ENCODE peak calls at places on chromosome 12, in five cellular contexts. One of them, this sample, is unnamed.

GRCh38 chr12:3185260-3185870 is 108.2 kb downstream of the TSPAN9 start:
- DNase-seq in pulmonary artery endothelial cell: no peak
- DNase-seq in NCI-H1694 treated with DMSO at 0.1 percent for 48 hours: no peak
- DNase-seq in stimulated activated CD4-positive, alpha-beta T cell treated with anti-CD3 and anti-CD28 coated beads, TNF-alpha, amount 100 ng/mL, for 4 hours: no peak
- DNase-seq in EL: no peak
- DNase-seq in this sample: no peak

GRCh38 chr12:11711675-11712327 is 62.3 kb downstream of the ETV6 start:
- DNase-seq in pulmonary artery endothelial cell: no peak
- DNase-seq in NCI-H1694 treated with DMSO at 0.1 percent for 48 hours: no peak
- DNase-seq in stimulated activated CD4-positive, alpha-beta T cell treated with anti-CD3 and anti-CD28 coated beads, TNF-alpha, amount 100 ng/mL, for 4 hours: no peak
- DNase-seq in EL: peak; percentile 15
- DNase-seq in this sample: no peak

GRCh38 chr12:64681200-64682052 is 71.1 kb downstream of the RASSF3 start:
- DNase-seq in pulmonary artery endothelial cell: no peak
- DNase-seq in NCI-H1694 treated with DMSO at 0.1 percent for 48 hours: no peak
- DNase-seq in stimulated activated CD4-positive, alpha-beta T cell treated with anti-CD3 and anti-CD28 coated beads, TNF-alpha, amount 100 ng/mL, for 4 hours: no peak
- DNase-seq in EL: no peak
- DNase-seq in this sample: no peak

GRCh38 chr12:111437816-111438454 is 32.2 kb downstream of the SH2B3 start:
- DNase-seq in pulmonary artery endothelial cell: peak; percentile 91
- DNase-seq in NCI-H1694 treated with DMSO at 0.1 percent for 48 hours: no peak
- DNase-seq in stimulated activated CD4-positive, alpha-beta T cell treated with anti-CD3 and anti-CD28 coated beads, TNF-alpha, amount 100 ng/mL, for 4 hours: no peak
- DNase-seq in EL: peak; percentile 92
- DNase-seq in this sample: no peak

GRCh38 chr12:108560321-108560721 is 652 bp downstream of the SART3 start:
- DNase-seq in pulmonary artery endothelial cell: no peak
- DNase-seq in NCI-H1694 treated with DMSO at 0.1 percent for 48 hours: no peak
- DNase-seq in stimulated activated CD4-positive, alpha-beta T cell treated with anti-CD3 and anti-CD28 coated beads, TNF-alpha, amount 100 ng/mL, for 4 hours: no peak
- DNase-seq in EL: peak; percentile 26
- DNase-seq in this sample: no peak

GRCh38 chr12:101566318-101566717 is 28.5 kb upstream of the MYBPC1 start:
- DNase-seq in pulmonary artery endothelial cell: no peak
- DNase-seq in NCI-H1694 treated with DMSO at 0.1 percent for 48 hours: no peak
- DNase-seq in stimulated activated CD4-positive, alpha-beta T cell treated with anti-CD3 and anti-CD28 coated beads, TNF-alpha, amount 100 ng/mL, for 4 hours: no peak
- DNase-seq in EL: no peak
- DNase-seq in this sample: no peak

GRCh38 chr12:107372229-107372658 is 278.9 kb upstream of the CRY1 start:
- DNase-seq in pulmonary artery endothelial cell: no peak
- DNase-seq in NCI-H1694 treated with DMSO at 0.1 percent for 48 hours: no peak
- DNase-seq in stimulated activated CD4-positive, alpha-beta T cell treated with anti-CD3 and anti-CD28 coated beads, TNF-alpha, amount 100 ng/mL, for 4 hours: no peak
- DNase-seq in EL: no peak
- DNase-seq in this sample: no peak

GRCh38 chr12:42039146-42039545 is 105.5 kb downstream of the GXYLT1 start:
- DNase-seq in pulmonary artery endothelial cell: no peak
- DNase-seq in NCI-H1694 treated with DMSO at 0.1 percent for 48 hours: no peak
- DNase-seq in stimulated activated CD4-positive, alpha-beta T cell treated with anti-CD3 and anti-CD28 coated beads, TNF-alpha, amount 100 ng/mL, for 4 hours: no peak
- DNase-seq in EL: peak; percentile 65
- DNase-seq in this sample: peak; percentile 56

GRCh38 chr12:4116251-4117111 is 157.1 kb upstream of the CCND2 start:
- DNase-seq in pulmonary artery endothelial cell: peak; percentile 8
- DNase-seq in NCI-H1694 treated with DMSO at 0.1 percent for 48 hours: no peak
- DNase-seq in stimulated activated CD4-positive, alpha-beta T cell treated with anti-CD3 and anti-CD28 coated beads, TNF-alpha, amount 100 ng/mL, for 4 hours: no peak
- DNase-seq in EL: peak; percentile 90
- DNase-seq in this sample: no peak

GRCh38 chr12:112032292-112032691 is 19.1 kb downstream of the ERP29 start:
- DNase-seq in pulmonary artery endothelial cell: no peak
- DNase-seq in NCI-H1694 treated with DMSO at 0.1 percent for 48 hours: no peak
- DNase-seq in stimulated activated CD4-positive, alpha-beta T cell treated with anti-CD3 and anti-CD28 coated beads, TNF-alpha, amount 100 ng/mL, for 4 hours: no peak
- DNase-seq in EL: no peak
- DNase-seq in this sample: no peak

GRCh38 chr12:12091977-12092663 is 21.4 kb downstream of the BCL2L14 start:
- DNase-seq in pulmonary artery endothelial cell: no peak
- DNase-seq in NCI-H1694 treated with DMSO at 0.1 percent for 48 hours: peak; percentile 36
- DNase-seq in stimulated activated CD4-positive, alpha-beta T cell treated with anti-CD3 and anti-CD28 coated beads, TNF-alpha, amount 100 ng/mL, for 4 hours: no peak
- DNase-seq in EL: no peak
- DNase-seq in this sample: no peak

GRCh38 chr12:125137776-125138344 is 72.6 kb downstream of the AACS start:
- DNase-seq in pulmonary artery endothelial cell: no peak
- DNase-seq in NCI-H1694 treated with DMSO at 0.1 percent for 48 hours: no peak
- DNase-seq in stimulated activated CD4-positive, alpha-beta T cell treated with anti-CD3 and anti-CD28 coated beads, TNF-alpha, amount 100 ng/mL, for 4 hours: no peak
- DNase-seq in EL: no peak
- DNase-seq in this sample: no peak

This sample was measured in NCI-H446.